ENCODE peak calls at places on chromosome X, in four cellular contexts. Q is WTC11, U is endothelial cell, D is GM13976. B is an unnamed sample.

GRCh38 chrX:148500428-148501120 is at the start of gene AFF2:
- DNase-seq in Q (peak; percentile 38), U (peak; percentile 35), D (peak; percentile 35), B (peak; percentile 2)

GRCh38 chrX:98523521-98523920 is 1639.8 kb downstream of the RPA4 start:
- DNase-seq in Q (no peak), U (no peak), D (no peak), B (no peak)

GRCh38 chrX:98380106-98380505 is 1496.4 kb downstream of the RPA4 start:
- DNase-seq in Q (peak; percentile 52), U (no peak), D (no peak), B (no peak)

GRCh38 chrX:119692241-119693031 is 532 bp downstream of the SEPTIN6 start:
- DNase-seq in Q (peak; percentile 41), U (peak; percentile 11), D (peak; percentile 43), B (peak; percentile 41)

GRCh38 chrX:64842492-64842891 is 133.8 kb downstream of the ZC4H2 start:
- DNase-seq in Q (no peak), U (no peak), D (no peak), B (no peak)

GRCh38 chrX:35842657-35843056 is 44.5 kb downstream of the MAGEB16 start:
- DNase-seq in Q (no peak), U (no peak), D (no peak), B (no peak)

GRCh38 chrX:53681661-53682060 is 4.9 kb downstream of the HUWE1 start:
- DNase-seq in Q (no peak), U (no peak), D (no peak), B (peak; percentile 15)

GRCh38 chrX:9948406-9948805 is 18.8 kb upstream of the CLDN34 start:
- DNase-seq in Q (no peak), U (no peak), D (no peak), B (no peak)

GRCh38 chrX:151753313-151754041 is 18.9 kb downstream of the CNGA2 start:
- DNase-seq in Q (peak; percentile 60), U (peak; percentile 66), D (peak; percentile 64), B (peak; percentile 73)

GRCh38 chrX:19579485-19579884 is 64.2 kb upstream of the MAP3K15 start:
- DNase-seq in Q (no peak), U (no peak), D (no peak), B (peak; percentile 17)

GRCh38 chrX:69031181-69031580 is 134.1 kb downstream of the PJA1 start:
- DNase-seq in Q (peak; percentile 43), U (no peak), D (no peak), B (no peak)
- TF ChIP-seq CTCF in Q (no peak), U (no peak), D (no peak), B (peak; percentile 32)

GRCh38 chrX:27966955-27967354 is 14.3 kb downstream of the DCAF8L1 start:
- DNase-seq in Q (no peak), U (no peak), D (no peak), B (peak; percentile 84)
- TF ChIP-seq CTCF in Q (no peak), U (no peak), D (no peak), B (no peak)

DNA sequence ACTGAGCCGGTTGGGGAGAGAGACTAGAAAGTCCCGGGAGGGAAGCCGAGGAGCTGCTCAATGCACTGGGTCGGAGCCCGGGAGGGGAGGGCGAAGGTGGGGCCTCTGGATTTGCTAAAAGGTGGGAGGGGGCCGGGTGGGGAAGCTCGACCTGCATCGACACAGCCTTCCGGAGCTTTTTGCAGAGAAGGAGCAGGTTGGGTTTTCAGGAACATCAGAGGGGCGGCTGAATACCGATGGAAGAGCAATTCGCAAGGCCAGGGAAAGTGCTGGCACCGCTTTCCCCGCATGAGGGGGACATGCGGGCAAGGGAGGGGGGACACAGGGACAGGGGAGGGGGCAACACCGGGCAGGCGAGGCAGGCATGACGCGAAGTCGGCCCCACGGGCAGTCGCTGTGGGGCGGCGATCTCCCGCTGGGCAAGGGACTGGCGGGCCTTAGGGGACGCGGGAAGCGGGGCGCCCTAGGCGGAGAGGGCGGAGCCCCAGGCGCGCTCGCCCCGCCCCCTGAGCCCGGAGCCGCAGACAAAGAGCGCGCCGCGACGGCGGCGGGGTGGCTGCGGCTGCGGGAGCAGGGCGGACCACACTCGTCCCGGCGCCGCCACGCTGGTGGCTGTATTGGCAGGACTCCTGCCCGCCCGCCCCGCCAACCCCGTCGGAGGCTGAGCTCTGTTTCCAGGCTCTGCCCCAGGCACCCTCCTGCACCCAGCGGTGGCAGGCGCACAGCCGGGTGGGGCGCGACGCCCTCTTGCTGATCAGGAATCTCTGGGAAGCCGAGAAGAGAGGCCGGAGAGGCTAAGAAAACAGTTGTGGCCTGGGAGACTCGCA is 11.6 kb downstream of the PDZD4 start:
- DNase-seq in Q (peak; percentile 66), U (peak; percentile 65), D (peak; percentile 73), B (no peak)
- TF ChIP-seq CTCF in Q (no peak), U (no peak), D (no peak), B (no peak)

GRCh38 chrX:103629295-103630170 is 758 bp downstream of the TCEAL1 start:
- DNase-seq in Q (peak; percentile 71), U (peak; percentile 57), D (peak; percentile 38), B (peak; percentile 49)
- TF ChIP-seq CTCF in Q (no peak), U (no peak), D (no peak), B (peak; percentile 28)